ENCODE peak calls at places on chromosome 10, in six cellular contexts. One of them, this sample, is unnamed.

GRCh38 chr10:67259319-67259929 is 333.6 kb downstream of the LRRTM3 start:
- DNase-seq in NCI-H460: no peak
- DNase-seq in A172: no peak
- DNase-seq in lower lobe of right lung: no peak
- DNase-seq in dermis microvascular lymphatic vessel endothelial cell: no peak
- DNase-seq in right cardiac atrium: no peak
- DNase-seq in this sample: no peak

GRCh38 chr10:128274938-128275337 is 148.7 kb upstream of the MKI67 start:
- DNase-seq in NCI-H460: no peak
- DNase-seq in A172: no peak
- DNase-seq in lower lobe of right lung: no peak
- DNase-seq in dermis microvascular lymphatic vessel endothelial cell: no peak
- DNase-seq in right cardiac atrium: peak
- DNase-seq in this sample: no peak

GRCh38 chr10:86673827-86674581 is 5.7 kb downstream of the LDB3 start:
- DNase-seq in NCI-H460: no peak
- DNase-seq in A172: no peak
- DNase-seq in lower lobe of right lung: no peak
- DNase-seq in dermis microvascular lymphatic vessel endothelial cell: no peak
- DNase-seq in right cardiac atrium: peak
- DNase-seq in this sample: no peak

GRCh38 chr10:99827906-99828305 is 45.5 kb downstream of the ABCC2 start:
- DNase-seq in NCI-H460: no peak
- DNase-seq in A172: no peak
- DNase-seq in lower lobe of right lung: no peak
- DNase-seq in dermis microvascular lymphatic vessel endothelial cell: no peak
- DNase-seq in right cardiac atrium: no peak
- DNase-seq in this sample: no peak

GRCh38 chr10:14102056-14102455 is 228.7 kb downstream of the FRMD4A start:
- DNase-seq in NCI-H460: no peak
- DNase-seq in A172: no peak
- DNase-seq in lower lobe of right lung: no peak
- DNase-seq in dermis microvascular lymphatic vessel endothelial cell: no peak
- DNase-seq in right cardiac atrium: no peak
- DNase-seq in this sample: no peak

GRCh38 chr10:24930427-24930826 is 22.0 kb downstream of the PRTFDC1 start:
- DNase-seq in NCI-H460: no peak
- DNase-seq in A172: no peak
- DNase-seq in lower lobe of right lung: no peak
- DNase-seq in dermis microvascular lymphatic vessel endothelial cell: no peak
- DNase-seq in right cardiac atrium: no peak
- DNase-seq in this sample: no peak

GRCh38 chr10:100586959-100587358 is 51.2 kb downstream of the HIF1AN start:
- DNase-seq in NCI-H460: no peak
- DNase-seq in A172: no peak
- DNase-seq in lower lobe of right lung: no peak
- DNase-seq in dermis microvascular lymphatic vessel endothelial cell: no peak
- DNase-seq in right cardiac atrium: no peak
- DNase-seq in this sample: no peak

GRCh38 chr10:29163746-29164145 is 125.1 kb upstream of the LYZL1 start:
- DNase-seq in NCI-H460: no peak
- DNase-seq in A172: peak
- DNase-seq in lower lobe of right lung: no peak
- DNase-seq in dermis microvascular lymphatic vessel endothelial cell: no peak
- DNase-seq in right cardiac atrium: no peak
- DNase-seq in this sample: no peak

GRCh38 chr10:7300327-7300726 is 110.5 kb downstream of the SFMBT2 start:
- DNase-seq in NCI-H460: peak
- DNase-seq in A172: no peak
- DNase-seq in lower lobe of right lung: no peak
- DNase-seq in dermis microvascular lymphatic vessel endothelial cell: no peak
- DNase-seq in right cardiac atrium: no peak
- DNase-seq in this sample: no peak

GRCh38 chr10:121503587-121504051 is 94.6 kb downstream of the FGFR2 start:
- DNase-seq in NCI-H460: no peak
- DNase-seq in A172: no peak
- DNase-seq in lower lobe of right lung: no peak
- DNase-seq in dermis microvascular lymphatic vessel endothelial cell: no peak
- DNase-seq in right cardiac atrium: no peak
- DNase-seq in this sample: no peak

GRCh38 chr10:17744395-17744841 is 7.6 kb upstream of the TMEM236 start:
- DNase-seq in NCI-H460: no peak
- DNase-seq in A172: no peak
- DNase-seq in lower lobe of right lung: no peak
- DNase-seq in dermis microvascular lymphatic vessel endothelial cell: peak
- DNase-seq in right cardiac atrium: no peak
- DNase-seq in this sample: no peak

GRCh38 chr10:25758041-25758457 is 176.0 kb upstream of the MYO3A start:
- DNase-seq in NCI-H460: peak
- DNase-seq in A172: peak
- DNase-seq in lower lobe of right lung: no peak
- DNase-seq in dermis microvascular lymphatic vessel endothelial cell: no peak
- DNase-seq in right cardiac atrium: no peak
- DNase-seq in this sample: no peak

GRCh38 chr10:61899045-61899444 is 2.5 kb upstream of the ARID5B start:
- DNase-seq in NCI-H460: no peak
- DNase-seq in A172: peak
- DNase-seq in lower lobe of right lung: no peak
- DNase-seq in dermis microvascular lymphatic vessel endothelial cell: no peak
- DNase-seq in right cardiac atrium: no peak
- DNase-seq in this sample: no peak

GRCh38 chr10:50625663-50626062 is 1.9 kb upstream of the SGMS1 start:
- DNase-seq in NCI-H460: no peak
- DNase-seq in A172: peak
- DNase-seq in lower lobe of right lung: no peak
- DNase-seq in dermis microvascular lymphatic vessel endothelial cell: no peak
- DNase-seq in right cardiac atrium: no peak
- DNase-seq in this sample: no peak

GRCh38 chr10:34522542-34522941 is 292.6 kb downstream of the PARD3 start:
- DNase-seq in NCI-H460: peak
- DNase-seq in A172: peak
- DNase-seq in lower lobe of right lung: no peak
- DNase-seq in dermis microvascular lymphatic vessel endothelial cell: no peak
- DNase-seq in right cardiac atrium: no peak
- DNase-seq in this sample: no peak

GRCh38 chr10:12186324-12186723 is 9.4 kb downstream of the NUDT5 start:
- DNase-seq in NCI-H460: no peak
- DNase-seq in A172: peak
- DNase-seq in lower lobe of right lung: no peak
- DNase-seq in dermis microvascular lymphatic vessel endothelial cell: peak
- DNase-seq in right cardiac atrium: no peak
- DNase-seq in this sample: no peak

GRCh38 chr10:17506859-17507471 is 52.6 kb upstream of the ST8SIA6 start:
- DNase-seq in NCI-H460: no peak
- DNase-seq in A172: no peak
- DNase-seq in lower lobe of right lung: no peak
- DNase-seq in dermis microvascular lymphatic vessel endothelial cell: no peak
- DNase-seq in right cardiac atrium: no peak
- DNase-seq in this sample: no peak

GRCh38 chr10:76160758-76161555 is 729.5 kb downstream of the LRMDA start:
- DNase-seq in NCI-H460: no peak
- DNase-seq in A172: no peak
- DNase-seq in lower lobe of right lung: no peak
- DNase-seq in dermis microvascular lymphatic vessel endothelial cell: no peak
- DNase-seq in right cardiac atrium: no peak
- DNase-seq in this sample: no peak

GRCh38 chr10:71081229-71081560 is 131.2 kb upstream of the UNC5B start:
- DNase-seq in NCI-H460: no peak
- DNase-seq in A172: no peak
- DNase-seq in lower lobe of right lung: no peak
- DNase-seq in dermis microvascular lymphatic vessel endothelial cell: no peak
- DNase-seq in right cardiac atrium: no peak
- DNase-seq in this sample: no peak

GRCh38 chr10:35822316-35822715 is 180.2 kb upstream of the FZD8 start:
- DNase-seq in NCI-H460: no peak
- DNase-seq in A172: peak
- DNase-seq in lower lobe of right lung: peak
- DNase-seq in dermis microvascular lymphatic vessel endothelial cell: no peak
- DNase-seq in right cardiac atrium: peak
- DNase-seq in this sample: no peak

GRCh38 chr10:109912335-109913282 is 10.7 kb downstream of the XPNPEP1 start:
- DNase-seq in NCI-H460: no peak
- DNase-seq in A172: no peak
- DNase-seq in lower lobe of right lung: no peak
- DNase-seq in dermis microvascular lymphatic vessel endothelial cell: no peak
- DNase-seq in right cardiac atrium: no peak
- DNase-seq in this sample: no peak